ENCODE peak calls at places on chromosomes 6 and 20, in five cellular contexts. Y is A549, A is AG04450, P is SK-N-MC, N is astrocyte. V is an unnamed sample.

GRCh38 chr6:46451343-46451742 is 39.9 kb downstream of the RCAN2 start:
- DNase-seq in Y (no peak), A (no peak), P (no peak), N (no peak), V (no peak)

GRCh38 chr6:135936606-135937005 is 85.1 kb downstream of the PDE7B start:
- DNase-seq in Y (peak; percentile 51), A (peak; percentile 92), P (no peak), N (peak; percentile 96), V (no peak)

GRCh38 chr6:128179890-128180440 is 279.1 kb upstream of the THEMIS start:
- DNase-seq in Y (no peak), A (no peak), P (no peak), N (no peak), V (no peak)

GRCh38 chr6:93900142-93900541 is 480.8 kb upstream of the EPHA7 start:
- DNase-seq in Y (no peak), A (no peak), P (no peak), N (no peak), V (no peak)

GRCh38 chr6:153790048-153790447 is 249.0 kb upstream of the OPRM1 start:
- DNase-seq in Y (peak; percentile 2), A (peak; percentile 8), P (no peak), N (peak; percentile 86), V (no peak)

GRCh38 chr20:5077761-5078387 is 41.9 kb downstream of the PCNA start:
- DNase-seq in Y (no peak), A (no peak), P (no peak), N (no peak), V (no peak)

GRCh38 chr6:5084192-5084786 is 852 bp upstream of the PPP1R3G start:
- DNase-seq in Y (no peak), A (no peak), P (no peak), N (no peak), V (no peak)

GRCh38 chr6:13427838-13428527 is 59.4 kb downstream of the GFOD1 start:
- DNase-seq in Y (no peak), A (no peak), P (no peak), N (no peak), V (no peak)

GRCh38 chr6:15461127-15461944 is 201.5 kb downstream of the DTNBP1 start:
- DNase-seq in Y (no peak), A (no peak), P (no peak), N (no peak), V (no peak)

GRCh38 chr20:6122873-6123649 is at the start of gene FERMT1:
- DNase-seq in Y (peak; percentile 85), A (no peak), P (no peak), N (peak; percentile 53), V (peak; percentile 83)

GRCh38 chr20:40807094-40807623 is 118.1 kb upstream of the MAFB start:
- DNase-seq in Y (no peak), A (no peak), P (no peak), N (no peak), V (no peak)

DNA sequence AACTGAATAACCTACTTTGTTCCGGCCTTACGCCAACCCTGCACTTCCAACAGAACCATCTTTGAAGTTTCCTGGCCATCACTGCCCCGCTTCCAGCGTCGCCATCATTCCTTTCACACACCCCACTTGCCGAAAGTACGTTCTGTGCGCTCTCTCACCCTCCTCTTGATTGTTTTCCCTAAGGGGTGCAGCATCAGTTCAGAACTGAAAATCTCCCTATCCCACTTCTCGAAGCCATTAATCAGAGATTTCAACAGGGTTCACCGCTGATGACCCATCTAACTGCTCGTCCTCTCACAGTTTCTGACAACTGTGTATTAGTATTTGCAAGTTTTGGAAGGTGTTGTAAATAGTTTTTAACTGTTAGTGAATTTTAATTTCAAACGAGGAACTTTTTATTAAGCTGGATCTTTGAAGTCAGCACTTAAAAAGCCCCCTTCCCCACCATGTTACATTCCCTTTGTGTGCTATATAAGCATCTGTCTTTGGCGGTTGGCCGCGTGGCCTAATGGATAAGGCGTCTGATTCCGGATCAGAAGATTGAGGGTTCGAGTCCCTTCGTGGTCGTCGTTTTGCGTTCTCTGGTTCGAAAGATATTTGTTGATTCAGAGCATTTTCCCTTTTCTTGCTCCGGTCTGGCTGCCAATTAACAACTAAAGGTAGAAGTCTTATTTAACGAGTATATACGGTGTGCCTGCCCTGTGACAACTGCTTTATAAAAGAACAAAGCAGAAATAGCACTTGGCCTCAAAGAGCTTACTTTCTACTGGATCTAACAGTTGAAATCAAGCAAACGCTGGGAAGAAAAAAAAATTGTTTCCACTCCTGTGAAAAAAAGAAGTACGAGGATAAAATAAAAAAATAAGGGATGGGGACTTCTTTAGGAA is 42.6 kb downstream of the TRIM27 start:
- DNase-seq in Y (no peak), A (peak; percentile 54), P (no peak), N (peak; percentile 34), V (no peak)
- H3K4me3 ChIP-seq in Y (peak overlapping the region; percentile 57), A (peak overlapping the region; percentile 77), P (peak overlapping the region; percentile 94), N (peak overlapping the region; percentile 82), V (peak overlapping the region; percentile 50)

GRCh38 chr20:46074006-46074405 is 15.8 kb downstream of the NCOA5 start:
- DNase-seq in Y (no peak), A (no peak), P (no peak), N (no peak), V (no peak)
- H3K4me3 ChIP-seq in Y (no peak overlapping the region), A (no peak overlapping the region), P (no peak overlapping the region), N (no peak overlapping the region), V (no peak overlapping the region)

GRCh38 chr20:33561981-33562601 is 72.2 kb downstream of the CBFA2T2 start:
- DNase-seq in Y (peak; percentile 53), A (peak; percentile 81), P (no peak), N (peak; percentile 90), V (no peak)
- H3K4me3 ChIP-seq in Y (no peak overlapping the region), A (peak overlapping the region; percentile 11), P (peak overlapping the region; percentile 74), N (no peak overlapping the region), V (no peak overlapping the region)

GRCh38 chr6:14447240-14447639 is 329.7 kb downstream of the CD83 start:
- DNase-seq in Y (no peak), A (no peak), P (no peak), N (no peak), V (no peak)

GRCh38 chr6:14442250-14442649 is 324.7 kb downstream of the CD83 start:
- DNase-seq in Y (no peak), A (no peak), P (no peak), N (no peak), V (no peak)

GRCh38 chr6:14441371-14441781 is 323.8 kb downstream of the CD83 start:
- DNase-seq in Y (no peak), A (no peak), P (no peak), N (no peak), V (no peak)

GRCh38 chr6:14440891-14441358 is 323.4 kb downstream of the CD83 start:
- DNase-seq in Y (no peak), A (no peak), P (no peak), N (no peak), V (no peak)

DNA sequence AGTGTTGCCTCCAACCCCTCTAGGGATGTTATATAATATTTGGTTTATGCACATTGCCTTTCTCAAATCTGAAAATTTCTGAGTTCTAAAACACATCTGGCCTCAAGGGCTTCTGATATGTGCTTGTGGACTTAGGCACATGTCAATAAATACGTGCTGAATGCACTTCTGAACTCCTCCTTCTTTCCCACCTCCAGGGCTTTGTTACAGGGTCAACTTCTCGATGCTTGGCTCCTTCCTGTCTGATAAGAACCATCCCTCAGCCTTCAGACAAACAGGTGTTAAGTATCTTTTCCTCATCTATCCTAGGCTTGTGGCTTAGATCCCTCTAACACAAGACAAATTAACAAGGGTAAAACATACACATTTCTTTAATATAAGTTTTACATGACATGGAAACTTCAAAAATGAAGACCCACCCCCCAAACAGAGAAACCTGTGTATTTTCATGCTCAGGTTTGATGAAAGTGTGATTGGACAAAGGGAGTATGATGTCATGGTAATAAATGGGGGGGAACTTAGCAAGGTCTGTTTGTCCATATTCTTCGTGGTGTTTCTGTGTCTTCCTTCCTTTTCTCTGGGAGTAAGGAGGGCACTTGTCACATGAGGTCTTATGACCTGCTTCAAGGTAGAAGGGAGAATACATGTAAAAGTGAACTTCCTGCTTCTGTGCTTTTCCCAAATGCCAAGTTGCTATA is 326.9 kb downstream of the CD83 start:
- DNase-seq in Y (no peak), A (no peak), P (no peak), N (no peak), V (no peak)
- H3K4me3 ChIP-seq in Y (no peak overlapping the region), A (no peak overlapping the region), P (no peak overlapping the region), N (no peak overlapping the region), V (no peak overlapping the region)

GRCh38 chr20:61448396-61448795 is 196.3 kb downstream of the CDH4 start:
- DNase-seq in Y (no peak), A (no peak), P (no peak), N (no peak), V (no peak)
- H3K4me3 ChIP-seq in Y (no peak overlapping the region), A (no peak overlapping the region), P (no peak overlapping the region), N (no peak overlapping the region), V (no peak overlapping the region)

GRCh38 chr6:133916650-133917151 is 27.8 kb downstream of the TCF21 start:
- DNase-seq in Y (peak; percentile 35), A (peak; percentile 89), P (peak; percentile 48), N (peak; percentile 59), V (peak; percentile 87)
- H3K4me3 ChIP-seq in Y (no peak overlapping the region), A (no peak overlapping the region), P (no peak overlapping the region), N (no peak overlapping the region), V (no peak overlapping the region)

GRCh38 chr6:37695857-37696219 is 1.8 kb downstream of the MDGA1 start:
- DNase-seq in Y (no peak), A (no peak), P (no peak), N (peak; percentile 29), V (no peak)
- H3K4me3 ChIP-seq in Y (peak overlapping the region; percentile 70), A (peak overlapping the region; percentile 66), P (peak overlapping the region; percentile 89), N (peak overlapping the region; percentile 71), V (peak overlapping the region; percentile 64)

GRCh38 chr6:27668442-27669275 is 195.8 kb upstream of the ZNF184 start:
- DNase-seq in Y (no peak), A (no peak), P (no peak), N (peak; percentile 82), V (no peak)

GRCh38 chr6:27669278-27669797 is 196.4 kb upstream of the ZNF184 start:
- DNase-seq in Y (no peak), A (no peak), P (no peak), N (no peak), V (no peak)

GRCh38 chr6:27669798-27670301 is 196.9 kb upstream of the ZNF184 start:
- DNase-seq in Y (no peak), A (no peak), P (no peak), N (no peak), V (no peak)

GRCh38 chr6:27667016-27667415 is 194.1 kb upstream of the ZNF184 start:
- DNase-seq in Y (no peak), A (no peak), P (no peak), N (no peak), V (no peak)

GRCh38 chr6:27667651-27668441 is 194.9 kb upstream of the ZNF184 start:
- DNase-seq in Y (no peak), A (no peak), P (no peak), N (no peak), V (no peak)
- H3K4me3 ChIP-seq in Y (peak overlapping the region; percentile 63), A (peak overlapping the region; percentile 38), P (peak overlapping the region; percentile 90), N (peak overlapping the region; percentile 46), V (no peak overlapping the region)